ENCODE peak calls at places on chromosomes 4 and X, in ten cellular contexts. One of them, this sample, is unnamed.

GRCh38 chr4:91448668-91449330 is 855.0 kb upstream of the GRID2 start:
- DNase-seq in fibroblast of lung: peak
- DNase-seq in neural progenitor cell: no peak
- DNase-seq in type B pancreatic cell: no peak
- DNase-seq in tibial artery: no peak
- DNase-seq in lower leg skin: no peak
- DNase-seq in AG04450: no peak
- DNase-seq in fibroblast of mammary gland: no peak
- DNase-seq in breast epithelium: no peak
- DNase-seq in WERI-Rb-1: no peak
- DNase-seq in this sample: no peak

GRCh38 chrX:13607996-13608365 is 38.6 kb downstream of the EGFL6 start:
- DNase-seq in WERI-Rb-1: no peak
- DNase-seq in neural progenitor cell: peak
- DNase-seq in AG04450: no peak
- DNase-seq in breast epithelium: no peak
- DNase-seq in fibroblast of lung: no peak
- DNase-seq in fibroblast of mammary gland: no peak
- DNase-seq in lower leg skin: no peak
- DNase-seq in tibial artery: no peak
- DNase-seq in type B pancreatic cell: no peak
- DNase-seq in this sample: no peak

GRCh38 chrX:56968980-56969379 is 26.4 kb downstream of the SPIN3 start:
- DNase-seq in type B pancreatic cell: no peak
- DNase-seq in fibroblast of lung: no peak
- DNase-seq in tibial artery: no peak
- DNase-seq in fibroblast of mammary gland: no peak
- DNase-seq in neural progenitor cell: no peak
- DNase-seq in breast epithelium: no peak
- DNase-seq in WERI-Rb-1: no peak
- DNase-seq in lower leg skin: no peak
- DNase-seq in AG04450: no peak
- DNase-seq in this sample: no peak

GRCh38 chr4:183107891-183108459 is 8.9 kb downstream of the WWC2 start:
- DNase-seq in tibial artery: no peak
- DNase-seq in WERI-Rb-1: no peak
- DNase-seq in lower leg skin: no peak
- DNase-seq in fibroblast of mammary gland: peak
- DNase-seq in breast epithelium: no peak
- DNase-seq in fibroblast of lung: no peak
- DNase-seq in neural progenitor cell: no peak
- DNase-seq in AG04450: no peak
- DNase-seq in type B pancreatic cell: no peak
- DNase-seq in this sample: no peak

GRCh38 chr4:47741200-47741599 is 96.7 kb downstream of the CORIN start:
- DNase-seq in neural progenitor cell: no peak
- DNase-seq in WERI-Rb-1: no peak
- DNase-seq in lower leg skin: no peak
- DNase-seq in tibial artery: no peak
- DNase-seq in fibroblast of mammary gland: peak
- DNase-seq in fibroblast of lung: peak
- DNase-seq in type B pancreatic cell: no peak
- DNase-seq in breast epithelium: no peak
- DNase-seq in AG04450: no peak
- DNase-seq in this sample: no peak

GRCh38 chrX:118528089-118528753 is 32.6 kb downstream of the DOCK11 start:
- DNase-seq in fibroblast of mammary gland: no peak
- DNase-seq in AG04450: no peak
- DNase-seq in lower leg skin: peak
- DNase-seq in breast epithelium: no peak
- DNase-seq in fibroblast of lung: no peak
- DNase-seq in WERI-Rb-1: no peak
- DNase-seq in tibial artery: no peak
- DNase-seq in type B pancreatic cell: no peak
- DNase-seq in neural progenitor cell: no peak
- DNase-seq in this sample: no peak

GRCh38 chr4:19736968-19737756 is 514.5 kb upstream of the SLIT2 start:
- DNase-seq in fibroblast of lung: no peak
- DNase-seq in breast epithelium: no peak
- DNase-seq in fibroblast of mammary gland: no peak
- DNase-seq in type B pancreatic cell: no peak
- DNase-seq in WERI-Rb-1: no peak
- DNase-seq in AG04450: no peak
- DNase-seq in tibial artery: no peak
- DNase-seq in lower leg skin: no peak
- DNase-seq in neural progenitor cell: peak
- DNase-seq in this sample: no peak

GRCh38 chr4:17317526-17317925 is 194.4 kb downstream of the QDPR start:
- DNase-seq in fibroblast of mammary gland: no peak
- DNase-seq in tibial artery: no peak
- DNase-seq in type B pancreatic cell: no peak
- DNase-seq in lower leg skin: no peak
- DNase-seq in WERI-Rb-1: no peak
- DNase-seq in fibroblast of lung: no peak
- DNase-seq in AG04450: no peak
- DNase-seq in neural progenitor cell: no peak
- DNase-seq in breast epithelium: no peak
- DNase-seq in this sample: no peak

GRCh38 chr4:3789587-3789986 is 23.4 kb downstream of the ADRA2C start:
- DNase-seq in breast epithelium: no peak
- DNase-seq in fibroblast of lung: no peak
- DNase-seq in WERI-Rb-1: no peak
- DNase-seq in fibroblast of mammary gland: no peak
- DNase-seq in tibial artery: no peak
- DNase-seq in type B pancreatic cell: no peak
- DNase-seq in AG04450: no peak
- DNase-seq in lower leg skin: no peak
- DNase-seq in neural progenitor cell: no peak
- DNase-seq in this sample: no peak

GRCh38 chr4:54513231-54513630 is 144.5 kb upstream of the KIT start:
- DNase-seq in AG04450: peak
- DNase-seq in WERI-Rb-1: no peak
- DNase-seq in type B pancreatic cell: no peak
- DNase-seq in neural progenitor cell: no peak
- DNase-seq in lower leg skin: no peak
- DNase-seq in breast epithelium: no peak
- DNase-seq in tibial artery: peak
- DNase-seq in fibroblast of mammary gland: peak
- DNase-seq in fibroblast of lung: peak
- DNase-seq in this sample: peak

GRCh38 chrX:22699591-22700091 is 300.1 kb upstream of the DDX53 start:
- DNase-seq in AG04450: peak
- DNase-seq in breast epithelium: no peak
- DNase-seq in type B pancreatic cell: no peak
- DNase-seq in lower leg skin: no peak
- DNase-seq in WERI-Rb-1: no peak
- DNase-seq in fibroblast of mammary gland: peak
- DNase-seq in neural progenitor cell: no peak
- DNase-seq in tibial artery: peak
- DNase-seq in fibroblast of lung: peak
- DNase-seq in this sample: peak

GRCh38 chrX:71622347-71623104 is 4.2 kb upstream of the CXCR3 start:
- DNase-seq in WERI-Rb-1: peak
- DNase-seq in fibroblast of lung: peak
- DNase-seq in tibial artery: peak
- DNase-seq in lower leg skin: peak
- DNase-seq in AG04450: peak
- DNase-seq in neural progenitor cell: peak
- DNase-seq in fibroblast of mammary gland: peak
- DNase-seq in type B pancreatic cell: no peak
- DNase-seq in breast epithelium: peak
- DNase-seq in this sample: peak

GRCh38 chr4:70583952-70584834 is 7.9 kb upstream of the AMBN start:
- DNase-seq in fibroblast of mammary gland: no peak
- DNase-seq in WERI-Rb-1: no peak
- DNase-seq in type B pancreatic cell: no peak
- DNase-seq in neural progenitor cell: no peak
- DNase-seq in tibial artery: no peak
- DNase-seq in fibroblast of lung: no peak
- DNase-seq in lower leg skin: no peak
- DNase-seq in AG04450: no peak
- DNase-seq in breast epithelium: no peak
- DNase-seq in this sample: no peak

GRCh38 chr4:168643083-168643795 is 146.4 kb downstream of the PALLD start:
- DNase-seq in AG04450: no peak
- DNase-seq in lower leg skin: no peak
- DNase-seq in WERI-Rb-1: no peak
- DNase-seq in fibroblast of mammary gland: peak
- DNase-seq in type B pancreatic cell: no peak
- DNase-seq in tibial artery: no peak
- DNase-seq in neural progenitor cell: no peak
- DNase-seq in breast epithelium: no peak
- DNase-seq in fibroblast of lung: peak
- DNase-seq in this sample: no peak

GRCh38 chr4:161466321-161466720 is 697.5 kb downstream of the FSTL5 start:
- DNase-seq in neural progenitor cell: no peak
- DNase-seq in type B pancreatic cell: no peak
- DNase-seq in breast epithelium: no peak
- DNase-seq in tibial artery: no peak
- DNase-seq in WERI-Rb-1: peak
- DNase-seq in fibroblast of lung: no peak
- DNase-seq in AG04450: no peak
- DNase-seq in fibroblast of mammary gland: no peak
- DNase-seq in lower leg skin: no peak
- DNase-seq in this sample: no peak

GRCh38 chr4:174358823-174359222 is 75.1 kb downstream of the CEP44 start:
- DNase-seq in AG04450: peak
- DNase-seq in fibroblast of lung: peak
- DNase-seq in WERI-Rb-1: no peak
- DNase-seq in fibroblast of mammary gland: peak
- DNase-seq in neural progenitor cell: no peak
- DNase-seq in tibial artery: no peak
- DNase-seq in lower leg skin: no peak
- DNase-seq in breast epithelium: no peak
- DNase-seq in type B pancreatic cell: no peak
- DNase-seq in this sample: peak

DNA sequence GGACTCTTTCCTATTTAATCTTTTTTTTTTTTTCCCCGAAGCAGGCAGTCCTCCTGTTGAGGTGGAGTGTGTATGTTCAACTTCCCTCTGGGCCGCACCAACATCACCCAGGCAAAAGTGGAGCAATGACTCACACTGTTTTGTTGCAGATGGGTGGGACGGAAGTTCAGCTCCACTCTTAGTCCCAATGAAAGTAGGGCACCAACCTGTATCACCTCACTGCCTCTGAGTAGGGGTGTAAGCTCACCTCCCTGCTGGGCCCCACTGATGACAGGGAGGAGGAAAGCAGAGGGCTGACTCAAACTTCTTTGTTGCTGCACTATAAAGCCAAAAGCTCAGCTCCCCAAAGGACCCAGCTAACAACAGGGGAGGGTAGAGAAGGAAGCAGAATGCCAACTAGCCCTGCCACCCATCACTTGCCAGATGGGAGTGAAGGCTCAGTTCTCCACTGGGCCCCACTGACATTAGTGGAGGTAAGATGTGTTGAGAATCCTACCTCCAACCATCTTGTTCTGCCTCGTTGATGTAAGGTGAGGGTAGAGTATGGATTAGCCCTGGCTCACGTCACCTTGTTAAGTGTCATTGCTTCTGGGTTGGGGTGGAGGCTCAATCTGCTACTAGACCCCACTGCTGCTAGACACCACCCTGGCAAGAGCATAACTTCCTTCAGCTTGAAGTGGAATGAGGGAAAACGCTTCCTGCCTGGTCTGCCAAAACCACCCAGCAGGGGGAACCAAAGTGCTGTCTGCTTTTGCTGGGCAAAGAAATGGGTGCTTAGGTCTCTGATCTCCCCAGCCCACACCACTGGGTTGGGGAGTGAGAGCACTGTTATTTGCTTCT is 14.1 kb downstream of the RPS6KA3 start:
- DNase-seq in fibroblast of mammary gland: peak
- DNase-seq in neural progenitor cell: peak
- DNase-seq in breast epithelium: peak
- DNase-seq in type B pancreatic cell: no peak
- DNase-seq in tibial artery: peak
- DNase-seq in fibroblast of lung: peak
- DNase-seq in lower leg skin: peak
- DNase-seq in WERI-Rb-1: peak
- DNase-seq in AG04450: no peak
- DNase-seq in this sample: no peak
- TF ChIP-seq CTCF in fibroblast of mammary gland: peak
- TF ChIP-seq CTCF in neural progenitor cell: peak
- TF ChIP-seq CTCF in breast epithelium: no peak
- TF ChIP-seq CTCF in type B pancreatic cell: peak
- TF ChIP-seq CTCF in tibial artery: peak
- TF ChIP-seq CTCF in fibroblast of lung: peak
- TF ChIP-seq CTCF in lower leg skin: no peak
- TF ChIP-seq CTCF in WERI-Rb-1: peak
- TF ChIP-seq CTCF in AG04450: peak
- TF ChIP-seq CTCF in this sample: peak

DNA sequence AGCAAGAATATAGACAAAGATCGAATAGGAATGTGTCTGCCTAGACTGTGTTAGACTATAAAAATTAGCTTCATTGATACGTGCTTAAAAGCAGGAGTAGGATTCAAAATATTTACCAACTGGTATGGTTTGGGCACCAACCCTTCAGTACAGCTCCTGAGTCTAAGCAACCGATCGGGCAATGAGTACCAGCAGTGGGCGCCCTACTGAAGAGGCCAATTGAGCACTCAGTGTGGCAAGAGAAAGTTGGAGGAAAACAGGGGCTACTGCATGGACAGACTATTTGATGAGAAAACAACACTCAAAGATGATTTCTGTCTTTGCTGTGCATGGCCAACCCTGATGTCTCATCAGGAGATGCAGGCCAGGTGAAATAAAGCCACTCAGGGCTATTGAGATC is 176.0 kb upstream of the NWD2 start:
- DNase-seq in AG04450: no peak
- DNase-seq in tibial artery: no peak
- DNase-seq in type B pancreatic cell: no peak
- DNase-seq in breast epithelium: no peak
- DNase-seq in fibroblast of mammary gland: no peak
- DNase-seq in lower leg skin: no peak
- DNase-seq in neural progenitor cell: peak
- DNase-seq in WERI-Rb-1: peak
- DNase-seq in fibroblast of lung: no peak
- DNase-seq in this sample: no peak
- TF ChIP-seq CTCF in AG04450: no peak
- TF ChIP-seq CTCF in tibial artery: no peak
- TF ChIP-seq CTCF in type B pancreatic cell: peak
- TF ChIP-seq CTCF in breast epithelium: no peak
- TF ChIP-seq CTCF in fibroblast of mammary gland: no peak
- TF ChIP-seq CTCF in lower leg skin: no peak
- TF ChIP-seq CTCF in neural progenitor cell: peak
- TF ChIP-seq CTCF in WERI-Rb-1: peak
- TF ChIP-seq CTCF in fibroblast of lung: no peak
- TF ChIP-seq CTCF in this sample: no peak

GRCh38 chrX:37509349-37509748 is 62.1 kb upstream of the LANCL3 start:
- DNase-seq in AG04450: no peak
- DNase-seq in lower leg skin: no peak
- DNase-seq in fibroblast of mammary gland: peak
- DNase-seq in tibial artery: no peak
- DNase-seq in breast epithelium: no peak
- DNase-seq in neural progenitor cell: peak
- DNase-seq in type B pancreatic cell: no peak
- DNase-seq in fibroblast of lung: peak
- DNase-seq in WERI-Rb-1: no peak
- DNase-seq in this sample: no peak
- TF ChIP-seq CTCF in AG04450: peak
- TF ChIP-seq CTCF in lower leg skin: no peak
- TF ChIP-seq CTCF in fibroblast of mammary gland: peak
- TF ChIP-seq CTCF in tibial artery: peak
- TF ChIP-seq CTCF in breast epithelium: peak
- TF ChIP-seq CTCF in neural progenitor cell: peak
- TF ChIP-seq CTCF in type B pancreatic cell: peak
- TF ChIP-seq CTCF in fibroblast of lung: peak
- TF ChIP-seq CTCF in WERI-Rb-1: peak
- TF ChIP-seq CTCF in this sample: peak

GRCh38 chr4:48905363-48906015 is 1.1 kb downstream of the OCIAD2 start:
- DNase-seq in fibroblast of lung: peak
- DNase-seq in neural progenitor cell: no peak
- DNase-seq in tibial artery: no peak
- DNase-seq in fibroblast of mammary gland: peak
- DNase-seq in type B pancreatic cell: no peak
- DNase-seq in AG04450: no peak
- DNase-seq in lower leg skin: no peak
- DNase-seq in breast epithelium: no peak
- DNase-seq in WERI-Rb-1: no peak
- DNase-seq in this sample: no peak
- TF ChIP-seq CTCF in fibroblast of lung: peak
- TF ChIP-seq CTCF in neural progenitor cell: no peak
- TF ChIP-seq CTCF in tibial artery: no peak
- TF ChIP-seq CTCF in fibroblast of mammary gland: peak
- TF ChIP-seq CTCF in type B pancreatic cell: peak
- TF ChIP-seq CTCF in AG04450: peak
- TF ChIP-seq CTCF in lower leg skin: no peak
- TF ChIP-seq CTCF in breast epithelium: no peak
- TF ChIP-seq CTCF in WERI-Rb-1: peak
- TF ChIP-seq CTCF in this sample: peak